ENCODE peak calls at places on chromosomes 3 and 15, in six cellular contexts. K is coronary artery, N is heart right ventricle, X is dorsolateral prefrontal cortex, R is breast epithelium, S is astrocyte of the cerebellum. M is an unnamed sample.

GRCh38 chr15:87287156-87287555 is 969.4 kb downstream of the NTRK3 start:
- DNase-seq in N (no peak), K (no peak), R (no peak), X (no peak), S (peak; percentile 73), M (peak; percentile 79)

GRCh38 chr3:57500506-57500905 is 43.6 kb downstream of the DNAH12 start:
- DNase-seq in S (no peak), R (no peak), X (no peak), K (no peak), N (no peak), M (no peak)

GRCh38 chr15:82140859-82141258 is 95.0 kb upstream of the MEX3B start:
- DNase-seq in N (no peak), S (no peak), R (no peak), K (no peak), X (no peak), M (no peak)

GRCh38 chr3:115804722-115805121 is 181.4 kb downstream of the GAP43 start:
- DNase-seq in R (no peak), X (no peak), K (no peak), N (no peak), S (no peak), M (peak; percentile 73)

GRCh38 chr3:169199283-169199682 is 464.2 kb downstream of the MECOM start:
- DNase-seq in R (no peak), K (no peak), X (no peak), S (no peak), N (no peak), M (no peak)

GRCh38 chr3:39962566-39962965 is 153.2 kb downstream of the MYRIP start:
- DNase-seq in N (peak; percentile 18), X (no peak), S (peak; percentile 18), K (no peak), R (no peak), M (peak; percentile 17)

GRCh38 chr3:170840291-170840859 is 29.6 kb downstream of the RPL22L1 start:
- DNase-seq in N (no peak), S (peak; percentile 29), K (no peak), X (no peak), R (no peak), M (no peak)

GRCh38 chr3:170429050-170429449 is 10.4 kb downstream of the CLDN11 start:
- DNase-seq in N (no peak), X (no peak), S (peak; percentile 90), R (peak; percentile 63), K (no peak), M (no peak)

GRCh38 chr3:38843898-38844297 is 27.9 kb upstream of the SCN10A start:
- DNase-seq in N (peak; percentile 25), R (no peak), X (no peak), K (no peak), S (peak; percentile 48), M (no peak)

GRCh38 chr3:128946411-128946810 is 47.5 kb downstream of the CFAP92 start:
- DNase-seq in N (no peak), K (no peak), R (no peak), X (no peak), S (no peak), M (peak; percentile 7)

GRCh38 chr3:77038468-77038927 is 1.4 kb upstream of the ROBO2 start:
- DNase-seq in K (peak; percentile 78), S (peak; percentile 86), X (peak; percentile 66), R (peak; percentile 51), N (peak; percentile 32), M (peak; percentile 23)

GRCh38 chr3:106473576-106474506 is 605.0 kb upstream of the CBLB start:
- DNase-seq in S (no peak), N (no peak), X (no peak), R (no peak), K (no peak), M (no peak)

GRCh38 chr15:91408476-91409076 is 308.5 kb downstream of the SV2B start:
- DNase-seq in N (peak; percentile 48), X (no peak), K (no peak), R (no peak), S (no peak), M (no peak)

GRCh38 chr15:63061971-63062370 is 19.4 kb downstream of the TPM1 start:
- DNase-seq in R (no peak), S (no peak), N (no peak), X (no peak), K (no peak), M (no peak)

GRCh38 chr15:67915374-67916050 is 75.7 kb upstream of the RNU6-1 start:
- DNase-seq in X (peak; percentile 46), R (peak; percentile 27), N (peak; percentile 43), S (no peak), K (peak; percentile 91), M (no peak)

GRCh38 chr15:45417303-45417950 is 39.1 kb upstream of the GATM start:
- DNase-seq in X (no peak), N (no peak), K (no peak), R (no peak), S (no peak), M (no peak)

GRCh38 chr3:139458348-139458747 is 18.0 kb downstream of the RBP2 start:
- DNase-seq in S (no peak), N (no peak), R (no peak), X (no peak), K (no peak), M (no peak)

GRCh38 chr3:54966979-54967378 is 39.1 kb upstream of the LRTM1 start:
- DNase-seq in K (no peak), N (no peak), R (no peak), X (no peak), S (no peak), M (no peak)

GRCh38 chr3:3665961-3666640 is 133.1 kb upstream of the LRRN1 start:
- DNase-seq in S (no peak), X (no peak), K (no peak), R (no peak), N (no peak), M (no peak)

GRCh38 chr3:51336261-51336660 is 48.8 kb upstream of the MANF start:
- DNase-seq in N (no peak), X (no peak), S (no peak), K (no peak), R (no peak), M (no peak)

GRCh38 chr15:33031324-33031736 is 163.2 kb downstream of the FMN1 start:
- DNase-seq in R (no peak), N (no peak), X (no peak), S (no peak), K (no peak), M (no peak)

DNA sequence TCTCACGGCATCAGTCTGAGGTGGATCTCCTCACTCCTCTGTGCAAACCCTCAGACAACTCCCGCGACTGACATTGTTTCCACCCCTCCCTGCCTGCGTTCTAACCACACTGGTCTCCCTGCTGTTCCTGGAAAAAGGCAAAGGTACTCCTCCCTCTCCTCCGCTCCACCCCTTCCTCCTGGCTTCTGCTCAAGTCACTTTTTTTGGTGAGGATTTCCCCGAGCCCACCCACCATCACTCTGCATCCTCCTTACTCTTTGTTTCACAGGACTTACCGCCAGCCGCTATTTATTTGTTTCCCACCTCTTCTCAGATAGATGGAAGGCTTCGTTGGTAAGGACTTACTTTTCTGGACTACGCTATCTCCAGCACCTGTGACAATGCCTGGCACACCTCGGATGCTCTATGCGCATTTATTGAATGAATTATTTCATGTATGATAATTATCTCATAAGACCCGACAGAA is 25.6 kb downstream of the PRR23E start:
- DNase-seq in N (no peak), X (no peak), R (no peak), S (no peak), K (no peak), M (no peak)
- H3K4me3 ChIP-seq in N (no peak overlapping the region), X (no peak overlapping the region), R (no peak overlapping the region), S (no peak overlapping the region), K (no peak overlapping the region), M (no peak overlapping the region)

GRCh38 chr15:31869640-31870335 is 160.5 kb upstream of the CHRNA7 start:
- DNase-seq in N (no peak), R (no peak), X (no peak), S (no peak), K (no peak), M (no peak)
- H3K4me3 ChIP-seq in N (peak overlapping the region; percentile 69), R (peak overlapping the region; percentile 56), X (peak overlapping the region; percentile 52), S (peak overlapping the region; percentile 51), K (peak overlapping the region; percentile 73), M (peak overlapping the region; percentile 63)

DNA sequence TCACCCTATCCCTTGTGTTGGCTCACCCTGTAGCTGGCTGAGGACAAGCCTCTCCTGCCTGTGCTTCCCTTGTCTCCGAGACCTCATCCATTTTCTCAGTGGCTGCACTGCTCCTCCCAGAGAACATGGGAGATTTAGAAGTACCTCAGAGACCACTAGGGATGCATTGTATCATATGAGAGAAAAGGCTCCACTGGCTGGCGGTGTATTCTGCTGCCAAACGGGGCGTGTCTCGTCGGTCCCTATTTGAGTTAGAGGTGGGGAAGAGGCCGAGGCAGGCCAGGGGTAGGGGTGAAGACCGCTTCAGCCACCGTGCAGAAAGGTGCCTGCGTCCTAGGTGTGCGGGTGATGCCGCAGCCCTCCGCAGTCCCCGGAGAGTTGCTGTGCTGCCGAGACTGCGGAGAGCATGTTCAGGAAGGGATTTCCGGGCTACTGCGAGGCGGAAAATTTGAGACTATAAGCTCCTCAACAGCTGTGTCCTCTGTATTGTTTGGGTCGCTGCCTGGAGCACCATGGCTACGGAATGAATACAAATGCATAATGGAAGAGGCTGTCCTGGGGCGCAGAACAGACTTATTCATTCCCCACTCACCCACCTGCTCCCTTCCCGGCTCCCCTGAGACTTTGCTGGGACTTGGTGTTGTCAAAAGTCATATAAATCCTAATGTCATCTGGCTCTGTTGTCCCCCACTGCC is 43.9 kb downstream of the SPSB4 start:
- DNase-seq in X (no peak), R (peak; percentile 27), S (peak; percentile 72), N (peak; percentile 93), K (peak; percentile 82), M (no peak)
- H3K4me3 ChIP-seq in X (peak overlapping the region; percentile 17), R (peak overlapping the region; percentile 26), S (peak overlapping the region; percentile 24), N (peak overlapping the region; percentile 38), K (peak overlapping the region; percentile 65), M (no peak overlapping the region)

DNA sequence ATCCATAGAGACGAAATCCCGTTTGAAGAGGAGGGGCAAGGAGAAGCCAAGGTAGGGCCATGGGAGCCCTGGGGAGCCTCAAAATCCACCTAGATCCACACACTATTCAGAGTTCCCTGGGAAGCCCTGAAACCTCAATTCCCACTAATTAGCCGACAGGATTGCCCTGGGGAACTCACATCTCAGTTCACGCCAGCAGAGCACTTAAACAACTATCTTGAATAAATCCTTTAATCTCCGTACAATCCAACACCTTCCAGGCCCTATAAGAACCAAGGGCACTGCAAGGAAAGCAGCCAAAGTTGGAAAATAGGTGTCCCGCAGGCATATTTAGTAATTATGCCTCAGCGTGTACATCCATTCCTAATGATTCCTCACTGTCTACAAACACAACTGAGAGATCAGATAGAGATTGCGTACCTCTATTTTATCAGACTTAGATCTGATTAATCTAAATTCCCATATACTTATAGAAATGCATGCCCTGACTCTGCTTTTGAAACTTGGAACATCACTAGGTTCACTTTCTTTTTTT is 25.6 kb upstream of the EIF4A2 start:
- DNase-seq in K (no peak), N (no peak), R (no peak), X (no peak), S (no peak), M (no peak)
- H3K4me3 ChIP-seq in K (no peak overlapping the region), N (no peak overlapping the region), R (no peak overlapping the region), X (no peak overlapping the region), S (no peak overlapping the region), M (no peak overlapping the region)

M was measured in AG04449.